ENCODE peak calls at places on chromosomes 6 and 20, in four cellular contexts. One of them, this sample, is unnamed.

GRCh38 chr20:62804632-62805364 is at the start of gene OGFR:
- DNase-seq in prostate gland: peak; percentile 62
- DNase-seq in mammary epithelial cell: peak; percentile 48
- DNase-seq in Panc1: no peak
- DNase-seq in this sample: no peak

GRCh38 chr6:125191916-125192609 is 38.5 kb downstream of the TPD52L1 start:
- DNase-seq in prostate gland: peak; percentile 28
- DNase-seq in mammary epithelial cell: peak; percentile 87
- DNase-seq in Panc1: peak; percentile 68
- DNase-seq in this sample: no peak

GRCh38 chr6:53041356-53041755 is 23.8 kb upstream of the FBXO9 start:
- DNase-seq in prostate gland: no peak
- DNase-seq in mammary epithelial cell: no peak
- DNase-seq in Panc1: no peak
- DNase-seq in this sample: no peak

GRCh38 chr20:14331671-14332070 is 5.7 kb downstream of the FLRT3 start:
- DNase-seq in prostate gland: no peak
- DNase-seq in mammary epithelial cell: no peak
- DNase-seq in Panc1: no peak
- DNase-seq in this sample: no peak

GRCh38 chr20:2946988-2947961 is 74.0 kb downstream of the PTPRA start:
- DNase-seq in prostate gland: peak; percentile 12
- DNase-seq in mammary epithelial cell: peak; percentile 69
- DNase-seq in Panc1: no peak
- DNase-seq in this sample: peak; percentile 25

GRCh38 chr6:72048080-72048479 is 161.7 kb downstream of the RIMS1 start:
- DNase-seq in prostate gland: no peak
- DNase-seq in mammary epithelial cell: no peak
- DNase-seq in Panc1: no peak
- DNase-seq in this sample: no peak

GRCh38 chr20:63787749-63788148 is 43.3 kb downstream of the ZBTB46 start:
- DNase-seq in prostate gland: no peak
- DNase-seq in mammary epithelial cell: no peak
- DNase-seq in Panc1: no peak
- DNase-seq in this sample: no peak

GRCh38 chr20:2798814-2799213 is 1.6 kb downstream of the CPXM1 start:
- DNase-seq in prostate gland: no peak
- DNase-seq in mammary epithelial cell: no peak
- DNase-seq in Panc1: no peak
- DNase-seq in this sample: no peak

GRCh38 chr6:129709451-129709908 is 497 bp downstream of the ARHGAP18 start:
- DNase-seq in prostate gland: no peak
- DNase-seq in mammary epithelial cell: no peak
- DNase-seq in Panc1: no peak
- DNase-seq in this sample: no peak

GRCh38 chr6:52534966-52535390 is 41.9 kb downstream of the TRAM2 start:
- DNase-seq in prostate gland: no peak
- DNase-seq in mammary epithelial cell: no peak
- DNase-seq in Panc1: no peak
- DNase-seq in this sample: no peak

GRCh38 chr6:17910178-17910577 is 77.3 kb downstream of the KIF13A start:
- DNase-seq in prostate gland: no peak
- DNase-seq in mammary epithelial cell: no peak
- DNase-seq in Panc1: no peak
- DNase-seq in this sample: no peak

GRCh38 chr20:17966432-17967312 is 1.9 kb downstream of the SNX5 start:
- DNase-seq in prostate gland: no peak
- DNase-seq in mammary epithelial cell: peak; percentile 36
- DNase-seq in Panc1: peak; percentile 10
- DNase-seq in this sample: no peak

GRCh38 chr6:2917801-2918495 is 14.8 kb upstream of the SERPINB9 start:
- DNase-seq in prostate gland: no peak
- DNase-seq in mammary epithelial cell: no peak
- DNase-seq in Panc1: no peak
- DNase-seq in this sample: no peak

GRCh38 chr20:44606725-44607441 is 24.5 kb downstream of the PKIG start:
- DNase-seq in prostate gland: no peak
- DNase-seq in mammary epithelial cell: no peak
- DNase-seq in Panc1: no peak
- DNase-seq in this sample: no peak

GRCh38 chr6:14682821-14683220 is 563.0 kb upstream of the JARID2 start:
- DNase-seq in prostate gland: no peak
- DNase-seq in mammary epithelial cell: peak; percentile 68
- DNase-seq in Panc1: no peak
- DNase-seq in this sample: no peak

GRCh38 chr6:118501816-118502568 is 46.1 kb upstream of the PLN start:
- DNase-seq in prostate gland: no peak
- DNase-seq in mammary epithelial cell: no peak
- DNase-seq in Panc1: no peak
- DNase-seq in this sample: no peak

GRCh38 chr6:167137881-167138280 is 15.0 kb downstream of the CCR6 start:
- DNase-seq in prostate gland: no peak
- DNase-seq in mammary epithelial cell: no peak
- DNase-seq in Panc1: no peak
- DNase-seq in this sample: no peak

GRCh38 chr6:168377481-168377850 is 57.9 kb upstream of the DACT2 start:
- DNase-seq in prostate gland: no peak
- DNase-seq in mammary epithelial cell: no peak
- DNase-seq in Panc1: no peak
- DNase-seq in this sample: no peak

GRCh38 chr6:168616807-168617756 is 176.1 kb downstream of the SMOC2 start:
- DNase-seq in prostate gland: no peak
- DNase-seq in mammary epithelial cell: no peak
- DNase-seq in Panc1: no peak
- DNase-seq in this sample: no peak

GRCh38 chr6:2938632-2939083 is 32.7 kb downstream of the SERPINB6 start:
- DNase-seq in prostate gland: no peak
- DNase-seq in mammary epithelial cell: peak; percentile 51
- DNase-seq in Panc1: no peak
- DNase-seq in this sample: no peak

GRCh38 chr6:146358341-146359046 is 185.1 kb upstream of the RAB32 start:
- DNase-seq in prostate gland: no peak
- DNase-seq in mammary epithelial cell: peak; percentile 13
- DNase-seq in Panc1: no peak
- DNase-seq in this sample: no peak

GRCh38 chr6:156727715-156728385 is 49.3 kb upstream of the ARID1B start:
- DNase-seq in prostate gland: no peak
- DNase-seq in mammary epithelial cell: no peak
- DNase-seq in Panc1: no peak
- DNase-seq in this sample: no peak

GRCh38 chr20:36230019-36230418 is 6.3 kb upstream of the AAR2 start:
- DNase-seq in prostate gland: no peak
- DNase-seq in mammary epithelial cell: no peak
- DNase-seq in Panc1: no peak
- DNase-seq in this sample: no peak

GRCh38 chr6:157772820-157773219 is 50.2 kb upstream of the SNX9 start:
- DNase-seq in prostate gland: no peak
- DNase-seq in mammary epithelial cell: no peak
- DNase-seq in Panc1: no peak
- DNase-seq in this sample: no peak

GRCh38 chr6:169490830-169491229 is 211.0 kb downstream of the WDR27 start:
- DNase-seq in prostate gland: no peak
- DNase-seq in mammary epithelial cell: no peak
- DNase-seq in Panc1: no peak
- DNase-seq in this sample: no peak

GRCh38 chr6:75196051-75196743 is 9.7 kb downstream of the COL12A1 start:
- DNase-seq in prostate gland: no peak
- DNase-seq in mammary epithelial cell: peak; percentile 90
- DNase-seq in Panc1: no peak
- DNase-seq in this sample: no peak

GRCh38 chr6:137743493-137743892 is 123.6 kb upstream of the TNFAIP3 start:
- DNase-seq in prostate gland: no peak
- DNase-seq in mammary epithelial cell: peak; percentile 87
- DNase-seq in Panc1: no peak
- DNase-seq in this sample: no peak

GRCh38 chr6:39839445-39839844 is 47.3 kb downstream of the DAAM2 start:
- DNase-seq in prostate gland: no peak
- DNase-seq in mammary epithelial cell: no peak
- DNase-seq in Panc1: no peak
- DNase-seq in this sample: no peak

GRCh38 chr20:3315110-3315509 is 76.1 kb upstream of the SLC4A11 start:
- DNase-seq in prostate gland: peak; percentile 35
- DNase-seq in mammary epithelial cell: no peak
- DNase-seq in Panc1: no peak
- DNase-seq in this sample: no peak

GRCh38 chr20:46709459-46710148 is at the start of gene SLC2A10:
- DNase-seq in prostate gland: peak; percentile 55
- DNase-seq in mammary epithelial cell: no peak
- DNase-seq in Panc1: no peak
- DNase-seq in this sample: no peak

GRCh38 chr6:26031595-26032386 is 55.4 kb upstream of the HFE start:
- DNase-seq in prostate gland: peak; percentile 88
- DNase-seq in mammary epithelial cell: peak; percentile 96
- DNase-seq in Panc1: peak; percentile 98
- DNase-seq in this sample: peak; percentile 95
- TF ChIP-seq CTCF in prostate gland: no peak
- TF ChIP-seq CTCF in mammary epithelial cell: peak; percentile 5
- TF ChIP-seq CTCF in Panc1: no peak
- TF ChIP-seq CTCF in this sample: peak; percentile 31

GRCh38 chr6:44265843-44266233 is 487 bp upstream of the NFKBIE start:
- DNase-seq in prostate gland: no peak
- DNase-seq in mammary epithelial cell: no peak
- DNase-seq in Panc1: no peak
- DNase-seq in this sample: no peak
- H3K4me3 ChIP-seq in prostate gland: peak overlapping the region; percentile 73
- H3K4me3 ChIP-seq in mammary epithelial cell: no peak overlapping the region
- H3K4me3 ChIP-seq in Panc1: peak overlapping the region; percentile 86
- H3K4me3 ChIP-seq in this sample: peak overlapping the region; percentile 71

DNA sequence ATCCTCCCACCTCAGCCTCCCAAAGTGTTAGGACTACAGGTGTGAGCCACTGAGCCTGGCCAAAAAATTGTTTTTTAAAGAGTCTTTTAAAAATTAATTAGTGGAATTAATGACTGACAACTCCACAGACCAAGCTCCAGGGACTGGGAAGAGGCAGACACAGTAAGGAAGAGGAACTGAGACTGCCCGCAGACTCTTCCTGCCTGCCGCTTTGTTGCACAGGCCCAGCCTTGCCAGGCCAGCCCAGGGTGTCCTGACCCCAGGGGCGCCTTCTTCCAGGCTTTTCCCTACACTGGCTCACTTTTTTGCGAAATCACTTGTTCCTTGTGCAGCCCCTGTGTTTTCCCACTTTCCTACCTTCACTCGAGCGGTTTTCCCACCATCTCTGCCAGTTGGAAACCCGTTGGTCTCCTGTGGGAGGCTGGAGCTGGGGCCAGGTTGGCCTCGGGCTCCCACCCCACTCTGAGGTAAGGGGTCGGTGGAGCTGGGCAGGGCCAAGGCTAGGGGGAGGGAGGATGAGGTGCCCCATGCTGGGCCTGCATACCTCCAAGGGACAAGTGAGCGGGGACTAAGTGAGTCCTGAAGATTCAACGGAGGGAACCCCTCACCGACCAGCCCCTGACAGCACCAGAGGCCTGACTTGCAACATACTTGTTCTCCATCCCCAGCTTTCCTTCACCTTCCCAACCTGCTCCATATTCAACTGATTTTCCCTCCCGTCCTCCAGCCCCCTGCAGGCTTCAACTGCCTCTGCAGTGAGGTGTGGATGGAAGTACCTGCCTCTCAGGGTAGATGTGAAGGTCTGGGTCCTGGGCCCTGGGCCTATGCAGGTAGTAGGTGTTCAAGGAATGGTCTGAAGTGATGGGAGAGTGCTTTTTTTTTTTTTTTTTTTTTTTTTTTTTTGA is 23.5 kb upstream of the SMIM29 start:
- DNase-seq in prostate gland: no peak
- DNase-seq in mammary epithelial cell: no peak
- DNase-seq in Panc1: no peak
- DNase-seq in this sample: no peak
- TF ChIP-seq CTCF in prostate gland: no peak
- TF ChIP-seq CTCF in mammary epithelial cell: no peak
- TF ChIP-seq CTCF in Panc1: no peak
- TF ChIP-seq CTCF in this sample: no peak

GRCh38 chr20:20367681-20368413 is at the start of gene INSM1:
- DNase-seq in prostate gland: no peak
- DNase-seq in mammary epithelial cell: no peak
- DNase-seq in Panc1: no peak
- DNase-seq in this sample: no peak

GRCh38 chr20:20364747-20365558 is 3.0 kb upstream of the INSM1 start:
- DNase-seq in prostate gland: no peak
- DNase-seq in mammary epithelial cell: no peak
- DNase-seq in Panc1: no peak
- DNase-seq in this sample: no peak

GRCh38 chr20:20365593-20365992 is 2.3 kb upstream of the INSM1 start:
- DNase-seq in prostate gland: no peak
- DNase-seq in mammary epithelial cell: no peak
- DNase-seq in Panc1: no peak
- DNase-seq in this sample: no peak

GRCh38 chr20:20366896-20367680 is 816 bp upstream of the INSM1 start:
- DNase-seq in prostate gland: no peak
- DNase-seq in mammary epithelial cell: no peak
- DNase-seq in Panc1: no peak
- DNase-seq in this sample: no peak

GRCh38 chr20:20366551-20366895 is 1.4 kb upstream of the INSM1 start:
- DNase-seq in prostate gland: no peak
- DNase-seq in mammary epithelial cell: no peak
- DNase-seq in Panc1: no peak
- DNase-seq in this sample: no peak
- H3K4me3 ChIP-seq in prostate gland: no peak overlapping the region
- H3K4me3 ChIP-seq in mammary epithelial cell: no peak overlapping the region
- H3K4me3 ChIP-seq in Panc1: no peak overlapping the region
- H3K4me3 ChIP-seq in this sample: no peak overlapping the region

DNA sequence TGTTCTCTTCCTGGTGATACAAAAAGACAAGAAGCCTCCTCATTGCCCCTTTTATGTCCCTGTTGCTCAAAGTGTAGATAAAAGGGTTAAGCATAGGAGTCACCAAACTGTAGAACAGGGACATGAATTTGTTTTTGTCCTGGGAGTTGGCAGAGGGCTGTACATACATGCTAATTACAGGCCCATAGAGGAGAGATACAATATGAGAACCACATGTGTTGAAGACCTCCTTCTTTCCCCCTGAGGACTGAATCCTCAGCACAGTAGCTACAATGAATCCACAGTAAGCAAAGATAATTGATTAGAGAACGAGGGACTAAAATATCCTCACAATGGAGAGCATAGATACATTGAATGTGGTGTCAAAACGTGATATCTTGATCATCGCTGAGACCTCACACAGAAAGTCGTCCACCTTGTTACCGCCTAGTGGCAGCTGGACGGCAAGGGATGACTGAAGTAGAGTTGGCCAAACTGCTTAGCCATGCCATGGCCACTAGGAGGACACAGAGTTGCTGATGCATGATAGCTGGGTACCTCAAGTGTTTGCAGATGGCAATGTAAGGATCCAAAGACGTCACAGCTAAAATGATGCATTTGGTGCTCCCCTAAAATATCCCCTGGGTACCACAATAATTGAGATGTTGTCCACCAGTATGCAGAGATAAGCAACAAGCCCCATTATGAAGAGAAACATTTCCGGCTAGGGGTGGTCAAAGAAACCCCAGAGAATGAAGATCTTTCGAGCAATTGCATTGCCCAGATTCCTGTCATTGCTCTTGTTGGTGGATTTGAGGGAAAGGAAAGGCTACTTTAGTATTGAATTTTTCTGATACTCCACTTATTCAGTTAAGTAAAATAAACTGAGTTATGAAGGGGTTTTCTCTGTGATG is 15.0 kb downstream of the OR2B3 start:
- DNase-seq in prostate gland: no peak
- DNase-seq in mammary epithelial cell: peak; percentile 42
- DNase-seq in Panc1: peak; percentile 20
- DNase-seq in this sample: peak; percentile 13
- TF ChIP-seq CTCF in prostate gland: no peak
- TF ChIP-seq CTCF in mammary epithelial cell: peak; percentile 93
- TF ChIP-seq CTCF in Panc1: peak; percentile 84
- TF ChIP-seq CTCF in this sample: peak; percentile 81

GRCh38 chr6:132614554-132614953 is 9.5 kb downstream of the TAAR2 start:
- DNase-seq in prostate gland: no peak
- DNase-seq in mammary epithelial cell: peak; percentile 68
- DNase-seq in Panc1: no peak
- DNase-seq in this sample: no peak
- H3K4me3 ChIP-seq in prostate gland: no peak overlapping the region
- H3K4me3 ChIP-seq in mammary epithelial cell: no peak overlapping the region
- H3K4me3 ChIP-seq in Panc1: peak overlapping the region; percentile 5
- H3K4me3 ChIP-seq in this sample: no peak overlapping the region

This sample was measured in LNCaP clone FGC.